ENCODE peak calls at places on chromosomes 13 and 19, in four cellular contexts. One of them, this sample, is unnamed.

GRCh38 chr13:73059460-73060250 is 850 bp downstream of the KLF5 start:
- DNase-seq in CD8-positive, alpha-beta memory T cell: peak; percentile 9
- DNase-seq in CD8-positive, alpha-beta T cell: peak; percentile 67
- DNase-seq in stomach: peak; percentile 75
- DNase-seq in this sample: peak; percentile 73

GRCh38 chr19:58559275-58560006 is 1.0 kb upstream of the UBE2M start:
- DNase-seq in CD8-positive, alpha-beta memory T cell: peak; percentile 46
- DNase-seq in CD8-positive, alpha-beta T cell: peak; percentile 75
- DNase-seq in stomach: peak; percentile 88
- DNase-seq in this sample: peak; percentile 97

GRCh38 chr19:53057904-53058579 is 13.5 kb downstream of the ERVV-2 start:
- DNase-seq in CD8-positive, alpha-beta memory T cell: no peak
- DNase-seq in CD8-positive, alpha-beta T cell: no peak
- DNase-seq in stomach: no peak
- DNase-seq in this sample: peak; percentile 70

GRCh38 chr19:33499248-33499647 is 22.3 kb downstream of the PEPD start:
- DNase-seq in stomach: no peak
- DNase-seq in CD8-positive, alpha-beta T cell: no peak
- DNase-seq in CD8-positive, alpha-beta memory T cell: no peak
- DNase-seq in this sample: no peak

GRCh38 chr19:39167461-39168257 is 29.1 kb upstream of the NCCRP1 start:
- DNase-seq in CD8-positive, alpha-beta T cell: no peak
- DNase-seq in CD8-positive, alpha-beta memory T cell: no peak
- DNase-seq in stomach: peak; percentile 87
- DNase-seq in this sample: peak; percentile 18

GRCh38 chr19:34432797-34433196 is 4.6 kb downstream of the UBA2 start:
- DNase-seq in CD8-positive, alpha-beta memory T cell: no peak
- DNase-seq in CD8-positive, alpha-beta T cell: no peak
- DNase-seq in stomach: no peak
- DNase-seq in this sample: peak; percentile 31

GRCh38 chr13:46663644-46664043 is 110.7 kb downstream of the LRCH1 start:
- DNase-seq in CD8-positive, alpha-beta memory T cell: no peak
- DNase-seq in stomach: no peak
- DNase-seq in CD8-positive, alpha-beta T cell: no peak
- DNase-seq in this sample: no peak

GRCh38 chr19:53639471-53639870 is 7.7 kb downstream of the DPRX start:
- DNase-seq in CD8-positive, alpha-beta memory T cell: no peak
- DNase-seq in CD8-positive, alpha-beta T cell: no peak
- DNase-seq in stomach: no peak
- DNase-seq in this sample: no peak

GRCh38 chr19:19167612-19168011 is 2.5 kb downstream of the MEF2B start:
- DNase-seq in CD8-positive, alpha-beta T cell: no peak
- DNase-seq in stomach: no peak
- DNase-seq in CD8-positive, alpha-beta memory T cell: no peak
- DNase-seq in this sample: no peak

GRCh38 chr19:46639356-46640061 is 3.5 kb upstream of the GNG8 start:
- DNase-seq in CD8-positive, alpha-beta T cell: no peak
- DNase-seq in stomach: no peak
- DNase-seq in CD8-positive, alpha-beta memory T cell: no peak
- DNase-seq in this sample: peak; percentile 72

GRCh38 chr13:44219808-44220544 is 153.6 kb upstream of the SERP2 start:
- DNase-seq in CD8-positive, alpha-beta memory T cell: no peak
- DNase-seq in stomach: no peak
- DNase-seq in CD8-positive, alpha-beta T cell: no peak
- DNase-seq in this sample: peak; percentile 61

GRCh38 chr13:25717798-25718197 is 334.0 kb downstream of the SHISA2 start:
- DNase-seq in CD8-positive, alpha-beta memory T cell: no peak
- DNase-seq in stomach: no peak
- DNase-seq in CD8-positive, alpha-beta T cell: no peak
- DNase-seq in this sample: no peak

GRCh38 chr13:83350569-83350968 is 531.7 kb downstream of the SLITRK1 start:
- DNase-seq in CD8-positive, alpha-beta memory T cell: no peak
- DNase-seq in stomach: no peak
- DNase-seq in CD8-positive, alpha-beta T cell: no peak
- DNase-seq in this sample: no peak

GRCh38 chr19:2202366-2202765 is 33.8 kb downstream of the PLEKHJ1 start:
- DNase-seq in CD8-positive, alpha-beta T cell: no peak
- DNase-seq in CD8-positive, alpha-beta memory T cell: no peak
- DNase-seq in stomach: no peak
- DNase-seq in this sample: no peak
- H3K27ac ChIP-seq in CD8-positive, alpha-beta T cell: no peak overlapping the region
- H3K27ac ChIP-seq in CD8-positive, alpha-beta memory T cell: no peak overlapping the region
- H3K27ac ChIP-seq in stomach: no peak overlapping the region
- H3K27ac ChIP-seq in this sample: no peak overlapping the region

DNA sequence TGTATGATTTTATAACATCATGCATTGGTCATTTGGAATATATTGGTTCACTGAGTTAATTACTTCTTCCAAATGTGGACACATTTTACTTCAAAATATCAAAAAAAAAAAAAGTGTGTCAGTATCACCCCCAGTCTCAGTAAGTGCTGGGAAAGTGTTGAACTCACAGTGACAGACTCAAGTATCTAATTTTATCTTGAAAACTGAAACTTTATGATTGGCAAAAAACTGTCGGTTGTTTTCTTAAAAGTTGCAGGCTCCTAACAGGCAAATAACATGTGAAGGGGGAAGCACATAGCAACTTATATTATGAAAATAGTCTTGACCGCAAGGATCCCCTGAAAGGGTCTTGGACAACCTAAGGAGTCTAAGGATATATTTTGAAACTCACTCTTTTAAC is 33.5 kb upstream of the TPP2 start:
- DNase-seq in CD8-positive, alpha-beta T cell: no peak
- DNase-seq in stomach: no peak
- DNase-seq in CD8-positive, alpha-beta memory T cell: no peak
- DNase-seq in this sample: no peak
- H3K4me3 ChIP-seq in CD8-positive, alpha-beta T cell: no peak overlapping the region
- H3K4me3 ChIP-seq in stomach: no peak overlapping the region
- H3K4me3 ChIP-seq in CD8-positive, alpha-beta memory T cell: no peak overlapping the region
- H3K4me3 ChIP-seq in this sample: no peak overlapping the region

DNA sequence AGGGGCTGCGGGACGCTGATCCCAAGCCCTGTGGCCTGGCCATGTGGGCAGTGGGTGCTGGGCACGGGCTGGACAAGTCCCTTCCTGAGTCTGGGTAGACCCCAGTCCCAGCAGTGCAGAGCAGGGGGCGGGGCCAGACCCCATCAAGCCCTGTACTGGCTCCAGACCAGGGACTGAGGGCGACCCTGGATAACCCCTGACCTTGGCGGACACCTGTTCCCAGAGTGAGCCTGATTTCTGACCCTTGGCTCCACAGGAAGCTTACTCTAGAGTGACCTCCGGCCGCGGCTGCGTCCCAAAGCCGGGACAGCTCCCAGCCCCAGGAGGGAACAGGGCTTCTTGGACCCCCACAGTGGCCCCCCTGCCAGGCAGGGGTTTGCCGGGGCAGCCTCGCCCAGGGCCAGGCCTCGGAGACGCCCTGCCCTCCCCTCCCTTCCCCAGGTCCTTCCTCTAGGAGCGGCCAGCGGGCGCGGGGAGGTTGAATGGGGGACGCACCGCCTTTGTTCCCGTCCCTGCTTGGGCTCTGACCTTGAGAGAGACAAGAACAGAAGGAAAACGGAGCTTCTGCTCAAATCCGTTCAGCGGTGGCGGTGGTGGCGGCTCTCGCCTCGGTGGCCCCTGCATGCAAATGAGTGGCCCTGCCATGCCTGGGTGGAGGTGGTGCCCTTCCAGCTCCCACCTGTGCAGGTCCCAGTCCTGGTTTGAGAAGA is 2.3 kb upstream of the EFNA2 start:
- DNase-seq in stomach: no peak
- DNase-seq in CD8-positive, alpha-beta T cell: no peak
- DNase-seq in CD8-positive, alpha-beta memory T cell: no peak
- DNase-seq in this sample: no peak
- H3K27me3 ChIP-seq in stomach: peaks cover 64% of the 10 kb centered on the region
- H3K27me3 ChIP-seq in CD8-positive, alpha-beta T cell: peaks cover 2% of the 10 kb centered on the region
- H3K27me3 ChIP-seq in CD8-positive, alpha-beta memory T cell: peaks cover 23% of the 10 kb centered on the region
- H3K27me3 ChIP-seq in this sample: no peaks in the 10 kb centered on the region

GRCh38 chr13:30742896-30743295 is 7.6 kb downstream of the ALOX5AP start:
- DNase-seq in stomach: no peak
- DNase-seq in CD8-positive, alpha-beta T cell: no peak
- DNase-seq in CD8-positive, alpha-beta memory T cell: no peak
- DNase-seq in this sample: no peak
- H3K27ac ChIP-seq in stomach: peak overlapping the region; percentile 78
- H3K27ac ChIP-seq in CD8-positive, alpha-beta T cell: no peak overlapping the region
- H3K27ac ChIP-seq in CD8-positive, alpha-beta memory T cell: no peak overlapping the region
- H3K27ac ChIP-seq in this sample: no peak overlapping the region

GRCh38 chr19:4454621-4454951 is 3.0 kb downstream of the UBXN6 start:
- DNase-seq in stomach: no peak
- DNase-seq in CD8-positive, alpha-beta memory T cell: no peak
- DNase-seq in CD8-positive, alpha-beta T cell: no peak
- DNase-seq in this sample: no peak

GRCh38 chr19:4453232-4454179 is 4.1 kb downstream of the UBXN6 start:
- DNase-seq in stomach: no peak
- DNase-seq in CD8-positive, alpha-beta memory T cell: no peak
- DNase-seq in CD8-positive, alpha-beta T cell: no peak
- DNase-seq in this sample: no peak

GRCh38 chr19:4455742-4456565 is 1.6 kb downstream of the UBXN6 start:
- DNase-seq in stomach: no peak
- DNase-seq in CD8-positive, alpha-beta T cell: no peak
- DNase-seq in CD8-positive, alpha-beta memory T cell: no peak
- DNase-seq in this sample: peak; percentile 54

GRCh38 chr19:4456566-4456842 is 1.1 kb downstream of the UBXN6 start:
- DNase-seq in stomach: no peak
- DNase-seq in CD8-positive, alpha-beta memory T cell: no peak
- DNase-seq in CD8-positive, alpha-beta T cell: no peak
- DNase-seq in this sample: no peak

DNA sequence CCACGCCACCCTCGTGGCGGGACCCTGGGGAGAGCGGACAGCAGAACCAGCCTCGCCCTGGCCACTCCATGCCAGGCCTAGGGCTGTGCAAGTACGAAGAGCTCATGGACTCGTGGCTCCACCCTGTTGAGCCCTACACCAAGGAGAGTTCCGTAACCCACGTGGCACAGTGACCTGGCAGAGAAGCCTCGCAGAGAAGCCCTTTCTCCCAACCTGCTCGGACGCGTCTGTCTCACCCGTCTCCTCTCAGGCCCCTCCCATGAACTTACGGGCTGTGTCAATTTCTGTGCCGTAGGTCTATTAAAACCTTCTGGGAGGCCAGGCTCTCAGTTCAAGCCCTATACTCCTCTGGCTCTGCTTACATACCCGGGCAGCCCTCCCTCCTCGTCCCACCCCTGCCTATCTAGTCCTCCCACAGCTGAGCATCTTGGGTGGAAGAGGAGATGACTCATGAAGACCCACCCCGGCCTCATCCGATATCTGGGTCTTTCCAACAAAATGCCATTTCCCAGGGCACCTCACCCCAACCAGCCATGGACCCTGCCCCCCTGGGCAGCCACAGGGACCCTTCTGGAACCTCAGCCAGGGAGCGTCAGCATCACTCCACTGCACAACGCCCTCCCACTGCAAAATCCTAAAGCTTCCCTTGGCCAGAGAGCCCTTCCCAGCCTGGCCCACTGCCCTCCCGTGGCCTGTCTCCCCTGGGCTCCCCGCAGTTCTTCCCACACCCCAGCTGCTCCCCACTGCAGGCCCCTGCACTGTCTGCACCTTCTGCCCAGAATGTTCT is 2.4 kb downstream of the UBXN6 start:
- DNase-seq in CD8-positive, alpha-beta memory T cell: no peak
- DNase-seq in CD8-positive, alpha-beta T cell: no peak
- DNase-seq in stomach: no peak
- DNase-seq in this sample: peak; percentile 60
- H3K4me3 ChIP-seq in CD8-positive, alpha-beta memory T cell: no peak overlapping the region
- H3K4me3 ChIP-seq in CD8-positive, alpha-beta T cell: no peak overlapping the region
- H3K4me3 ChIP-seq in stomach: no peak overlapping the region
- H3K4me3 ChIP-seq in this sample: no peak overlapping the region

GRCh38 chr19:22608441-22608840 is 25.7 kb upstream of the ZNF492 start:
- DNase-seq in stomach: no peak
- DNase-seq in CD8-positive, alpha-beta memory T cell: no peak
- DNase-seq in CD8-positive, alpha-beta T cell: no peak
- DNase-seq in this sample: no peak

GRCh38 chr19:22609630-22610029 is 24.5 kb upstream of the ZNF492 start:
- DNase-seq in CD8-positive, alpha-beta T cell: no peak
- DNase-seq in stomach: no peak
- DNase-seq in CD8-positive, alpha-beta memory T cell: no peak
- DNase-seq in this sample: no peak

GRCh38 chr19:22616659-22617058 is 17.5 kb upstream of the ZNF492 start:
- DNase-seq in stomach: no peak
- DNase-seq in CD8-positive, alpha-beta T cell: no peak
- DNase-seq in CD8-positive, alpha-beta memory T cell: no peak
- DNase-seq in this sample: no peak

GRCh38 chr19:22610121-22610520 is 24.0 kb upstream of the ZNF492 start:
- DNase-seq in CD8-positive, alpha-beta memory T cell: no peak
- DNase-seq in stomach: no peak
- DNase-seq in CD8-positive, alpha-beta T cell: no peak
- DNase-seq in this sample: no peak

DNA sequence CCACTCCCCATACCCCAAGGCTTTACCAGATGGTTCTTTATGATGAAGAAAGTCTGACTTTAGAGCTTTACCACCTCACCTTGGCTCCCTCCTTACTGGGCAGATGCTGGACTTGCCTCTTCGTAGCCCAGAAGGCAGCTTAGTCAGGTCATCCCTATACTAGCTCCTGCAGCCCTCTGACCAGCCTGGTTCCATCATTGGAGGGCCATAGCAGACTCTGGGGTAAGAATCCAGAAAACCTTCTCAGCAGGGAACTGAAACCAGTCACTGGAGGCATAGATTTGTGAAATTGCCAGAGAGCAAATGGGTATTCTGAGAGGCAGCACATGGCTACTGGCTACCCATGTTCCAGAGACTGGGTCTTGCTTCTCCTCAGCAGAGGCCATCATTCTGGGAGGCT is 21.8 kb upstream of the ZNF492 start:
- DNase-seq in stomach: no peak
- DNase-seq in CD8-positive, alpha-beta memory T cell: no peak
- DNase-seq in CD8-positive, alpha-beta T cell: no peak
- DNase-seq in this sample: no peak
- H3K27me3 ChIP-seq in stomach: peaks cover 10% of the 10 kb centered on the region
- H3K27me3 ChIP-seq in CD8-positive, alpha-beta memory T cell: no peaks in the 10 kb centered on the region
- H3K27me3 ChIP-seq in CD8-positive, alpha-beta T cell: no peaks in the 10 kb centered on the region
- H3K27me3 ChIP-seq in this sample: no peaks in the 10 kb centered on the region

GRCh38 chr19:8922591-8922990 is 87.6 kb downstream of the MUC16 start:
- DNase-seq in stomach: no peak
- DNase-seq in CD8-positive, alpha-beta memory T cell: no peak
- DNase-seq in CD8-positive, alpha-beta T cell: no peak
- DNase-seq in this sample: peak; percentile 46
- H3K27ac ChIP-seq in stomach: no peak overlapping the region
- H3K27ac ChIP-seq in CD8-positive, alpha-beta memory T cell: no peak overlapping the region
- H3K27ac ChIP-seq in CD8-positive, alpha-beta T cell: no peak overlapping the region
- H3K27ac ChIP-seq in this sample: no peak overlapping the region

This sample was measured in right cardiac atrium.